ENCODE peak calls at places on chromosomes 5 and 9, in eight cellular contexts. P is coronary artery, C is A673, G is breast epithelium, B is epithelial cell of esophagus, Y is GM12865, N is fibroblast of lung, M is AG09309. X is an unnamed sample.

GRCh38 chr5:159182691-159183090 is 26.7 kb downstream of the RNF145 start:
- DNase-seq in P (no peak), C (no peak), G (no peak), B (no peak), Y (no peak), N (peak), M (peak), X (no peak)

GRCh38 chr5:169875091-169875727 is 105.1 kb downstream of the INSYN2B start:
- DNase-seq in P (no peak), C (no peak), G (no peak), B (peak), Y (no peak), N (peak), M (peak), X (no peak)

GRCh38 chr9:127183814-127184582 is 61.6 kb upstream of the ANGPTL2 start:
- DNase-seq in P (no peak), C (no peak), G (no peak), B (no peak), Y (peak), N (peak), M (peak), X (no peak)

GRCh38 chr5:176899296-176899891 is at the start of gene HK3:
- DNase-seq in P (peak), C (no peak), G (no peak), B (no peak), Y (no peak), N (no peak), M (no peak), X (no peak)

GRCh38 chr9:33249087-33249657 is 9.2 kb downstream of the SPINK4 start:
- DNase-seq in P (no peak), C (no peak), G (no peak), B (no peak), Y (peak), N (no peak), M (no peak), X (no peak)

GRCh38 chr5:132227235-132227484 is 493 bp downstream of the P4HA2 start:
- DNase-seq in P (peak), C (no peak), G (no peak), B (no peak), Y (no peak), N (peak), M (no peak), X (no peak)

GRCh38 chr5:159515909-159516415 is 185.7 kb upstream of the IL12B start:
- DNase-seq in P (peak), C (peak), G (peak), B (peak), Y (peak), N (peak), M (no peak), X (peak)

GRCh38 chr5:135396459-135397055 is 2.5 kb downstream of the MACROH2A1 start:
- DNase-seq in P (no peak), C (no peak), G (no peak), B (peak), Y (no peak), N (no peak), M (no peak), X (no peak)

GRCh38 chr5:37086466-37087178 is 162.6 kb downstream of the CPLANE1 start:
- DNase-seq in P (no peak), C (no peak), G (no peak), B (no peak), Y (no peak), N (peak), M (peak), X (no peak)

GRCh38 chr5:19256036-19256435 is 732.0 kb downstream of the CDH18 start:
- DNase-seq in P (no peak), C (no peak), G (no peak), B (no peak), Y (no peak), N (no peak), M (no peak), X (no peak)

GRCh38 chr9:106310782-106311181 is 552.2 kb upstream of the ZNF462 start:
- DNase-seq in P (no peak), C (no peak), G (no peak), B (no peak), Y (peak), N (no peak), M (no peak), X (no peak)

GRCh38 chr5:84113246-84114118 is 271.2 kb downstream of the EDIL3 start:
- DNase-seq in P (no peak), C (peak), G (no peak), B (peak), Y (no peak), N (no peak), M (no peak), X (no peak)

GRCh38 chr9:121294181-121294743 is 26.3 kb downstream of the GSN start:
- DNase-seq in P (peak), C (no peak), G (no peak), B (no peak), Y (no peak), N (no peak), M (no peak), X (no peak)

GRCh38 chr5:34627794-34628193 is 28.3 kb upstream of the RAI14 start:
- DNase-seq in P (no peak), C (peak), G (no peak), B (peak), Y (no peak), N (peak), M (no peak), X (no peak)

GRCh38 chr5:76548525-76549229 is 74.5 kb downstream of the F2RL2 start:
- DNase-seq in P (no peak), C (no peak), G (no peak), B (no peak), Y (no peak), N (no peak), M (no peak), X (no peak)

GRCh38 chr5:119362714-119363113 is 6.9 kb downstream of the TNFAIP8 start:
- DNase-seq in P (no peak), C (no peak), G (no peak), B (peak), Y (no peak), N (no peak), M (no peak), X (no peak)

GRCh38 chr9:84278131-84278530 is 62.4 kb downstream of the SLC28A3 start:
- DNase-seq in P (no peak), C (no peak), G (no peak), B (peak), Y (no peak), N (no peak), M (no peak), X (no peak)

GRCh38 chr5:136191304-136192014 is 1.5 kb downstream of the SMIM32 start:
- DNase-seq in P (no peak), C (peak), G (no peak), B (peak), Y (no peak), N (peak), M (no peak), X (peak)

GRCh38 chr5:148484651-148485050 is 100.9 kb downstream of the FBXO38 start:
- DNase-seq in P (no peak), C (no peak), G (no peak), B (peak), Y (no peak), N (no peak), M (no peak), X (no peak)

GRCh38 chr5:120913396-120913795 is 449.3 kb downstream of the PRR16 start:
- DNase-seq in P (no peak), C (no peak), G (no peak), B (no peak), Y (no peak), N (no peak), M (no peak), X (no peak)

GRCh38 chr9:133346021-133346713 is 1.8 kb downstream of the MED22 start:
- DNase-seq in P (no peak), C (no peak), G (no peak), B (no peak), Y (no peak), N (no peak), M (no peak), X (no peak)
- H3K4me3 ChIP-seq in P (peak), C (peak), G (peak), B (peak), Y (peak), N (peak), M (peak), X (no peak)

GRCh38 chr9:37032713-37033112 is 1.4 kb downstream of the PAX5 start:
- DNase-seq in P (peak), C (no peak), G (no peak), B (no peak), Y (peak), N (no peak), M (no peak), X (no peak)
- TF ChIP-seq CTCF in P (no peak), C (no peak), G (no peak), B (no peak), Y (peak), N (no peak), M (no peak), X (no peak)

GRCh38 chr5:175444060-175444904 is at the start of gene DRD1:
- DNase-seq in P (no peak), C (peak), G (no peak), B (peak), Y (peak), N (peak), M (no peak), X (peak)
- H3K4me3 ChIP-seq in P (peak), C (peak), G (peak), B (no peak), Y (no peak), N (peak), M (peak), X (no peak)

DNA sequence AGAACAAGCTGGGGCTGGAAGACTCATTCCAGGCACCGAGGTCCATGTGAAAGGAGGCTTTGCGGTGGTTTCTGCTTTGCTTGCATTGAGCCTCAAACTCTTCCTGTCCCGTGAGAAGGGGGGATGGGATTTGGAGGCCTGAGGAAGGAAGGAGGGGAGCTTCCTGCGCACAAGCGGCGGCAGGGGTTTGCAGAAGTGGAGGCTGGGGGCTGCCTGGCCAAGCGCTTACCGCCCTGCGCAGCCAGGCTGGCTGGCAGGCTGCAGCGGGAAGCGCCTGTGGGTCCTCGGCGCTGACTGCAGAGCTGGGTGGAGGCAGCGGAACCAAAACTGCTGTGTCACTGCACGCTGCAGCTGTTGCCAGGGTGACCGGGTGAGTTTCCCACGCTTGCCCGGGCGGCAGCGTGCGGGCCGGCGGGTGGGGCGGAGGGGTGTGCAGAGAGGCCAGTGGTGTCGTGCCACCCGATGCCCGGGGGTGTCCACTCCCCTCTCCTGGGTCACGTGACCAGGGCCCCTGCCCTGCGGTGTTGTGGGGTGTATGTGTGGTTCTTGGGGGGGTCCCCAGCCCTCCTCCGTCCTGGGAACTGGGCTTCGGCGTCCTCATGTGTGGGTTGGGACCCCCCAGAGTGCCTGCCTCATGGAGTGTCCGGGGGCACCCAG is 81.0 kb downstream of the RXRA start:
- DNase-seq in P (peak), C (peak), G (peak), B (peak), Y (peak), N (peak), M (peak), X (peak)
- TF ChIP-seq CTCF in P (no peak), C (no peak), G (no peak), B (no peak), Y (no peak), N (no peak), M (no peak), X (no peak)

DNA sequence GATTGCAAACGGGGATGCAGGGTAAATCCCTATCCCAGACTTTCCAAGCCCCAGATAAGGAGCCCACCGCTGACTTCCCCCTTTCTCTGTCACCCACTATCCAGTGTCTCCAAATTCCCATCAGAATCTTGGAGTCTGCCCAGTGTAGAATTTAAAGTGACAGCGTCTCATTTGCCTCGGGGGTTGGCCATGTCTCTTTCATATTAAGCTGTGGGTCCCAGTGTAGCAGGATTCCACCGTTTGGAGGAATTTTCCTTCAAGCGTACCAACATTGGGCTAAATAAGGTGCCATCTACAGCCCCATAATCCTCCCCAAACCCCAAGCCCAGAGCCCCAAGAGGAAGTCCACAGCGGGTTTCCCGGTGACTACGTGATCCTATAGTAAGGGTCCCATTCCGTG is 1.1 kb downstream of the BRINP1 start:
- DNase-seq in P (no peak), C (no peak), G (no peak), B (no peak), Y (no peak), N (no peak), M (no peak), X (no peak)
- H3K4me3 ChIP-seq in P (peak), C (no peak), G (no peak), B (no peak), Y (no peak), N (no peak), M (peak), X (no peak)

X was measured in mucosa of descending colon.